ENCODE peak calls at places on chromosomes 3 and 15, in six cellular contexts. V is IMR-90, K is K562, O is HCT116, F is HepG2, N is heart left ventricle. L is an unnamed sample.
A peak's percentile ranks its signal among the peaks of the same experiment; 100 is the strongest.

GRCh38 chr3:32438596-32439344 is 47.1 kb downstream of the CMTM7 start:
- ATAC-seq in V (no peak), K (no peak), O (no peak), F (no peak), N (no peak), L (no peak)

GRCh38 chr15:31214864-31215489 is 111.7 kb upstream of the KLF13 start:
- ATAC-seq in V (no peak), K (peak; percentile 15), O (peak; percentile 15), F (peak; percentile 33), N (peak; percentile 50), L (peak; percentile 65)

GRCh38 chr3:196518999-196519737 is 4.0 kb upstream of the SMCO1 start:
- ATAC-seq in V (peak; percentile 83), K (peak; percentile 89), O (peak; percentile 94), F (peak; percentile 96), N (peak; percentile 75), L (peak; percentile 76)

GRCh38 chr3:169760479-169760878 is 4.4 kb downstream of the TERC start:
- ATAC-seq in V (no peak), K (peak; percentile 46), O (no peak), F (no peak), N (no peak), L (no peak)

GRCh38 chr15:92631721-92632120 is 23.9 kb downstream of the FAM174B start:
- ATAC-seq in V (no peak), K (peak; percentile 90), O (peak; percentile 81), F (peak; percentile 43), N (no peak), L (no peak)

GRCh38 chr15:67098768-67099282 is 33.4 kb downstream of the SMAD3 start:
- ATAC-seq in V (no peak), K (peak; percentile 9), O (no peak), F (peak; percentile 91), N (peak; percentile 12), L (no peak)

GRCh38 chr3:191430103-191430502 is 30.9 kb upstream of the PYDC2 start:
- ATAC-seq in V (no peak), K (no peak), O (no peak), F (no peak), N (no peak), L (no peak)

GRCh38 chr15:31051646-31052045 is 49.9 kb downstream of the TRPM1 start:
- ATAC-seq in V (no peak), K (no peak), O (no peak), F (no peak), N (no peak), L (no peak)

GRCh38 chr15:67117356-67117755 is 52.0 kb downstream of the SMAD3 start:
- ATAC-seq in V (peak; percentile 6), K (no peak), O (no peak), F (no peak), N (peak; percentile 21), L (no peak)

GRCh38 chr3:126607214-126607908 is 47.6 kb downstream of the TXNRD3 start:
- ATAC-seq in V (peak; percentile 98), K (peak; percentile 90), O (peak; percentile 46), F (no peak), N (peak; percentile 56), L (no peak)

GRCh38 chr15:20353966-20354883 is 187.4 kb downstream of the GOLGA6L6 start:
- ATAC-seq in V (no peak), K (no peak), O (no peak), F (no peak), N (no peak), L (no peak)

GRCh38 chr15:95733931-95734330 is 596.6 kb upstream of the NR2F2 start:
- ATAC-seq in V (no peak), K (peak; percentile 38), O (no peak), F (no peak), N (no peak), L (no peak)

GRCh38 chr15:95737051-95737450 is 593.4 kb upstream of the NR2F2 start:
- ATAC-seq in V (no peak), K (no peak), O (no peak), F (no peak), N (no peak), L (no peak)

GRCh38 chr15:95739161-95739560 is 591.3 kb upstream of the NR2F2 start:
- ATAC-seq in V (no peak), K (no peak), O (no peak), F (no peak), N (no peak), L (no peak)

GRCh38 chr15:95734422-95735316 is 595.8 kb upstream of the NR2F2 start:
- ATAC-seq in V (no peak), K (peak; percentile 67), O (no peak), F (no peak), N (no peak), L (no peak)
- H3K4me3 ChIP-seq in V (no peak overlapping the region), K (no peak overlapping the region), O (no peak overlapping the region), F (no peak overlapping the region), N (no peak overlapping the region), L (no peak overlapping the region)

DNA sequence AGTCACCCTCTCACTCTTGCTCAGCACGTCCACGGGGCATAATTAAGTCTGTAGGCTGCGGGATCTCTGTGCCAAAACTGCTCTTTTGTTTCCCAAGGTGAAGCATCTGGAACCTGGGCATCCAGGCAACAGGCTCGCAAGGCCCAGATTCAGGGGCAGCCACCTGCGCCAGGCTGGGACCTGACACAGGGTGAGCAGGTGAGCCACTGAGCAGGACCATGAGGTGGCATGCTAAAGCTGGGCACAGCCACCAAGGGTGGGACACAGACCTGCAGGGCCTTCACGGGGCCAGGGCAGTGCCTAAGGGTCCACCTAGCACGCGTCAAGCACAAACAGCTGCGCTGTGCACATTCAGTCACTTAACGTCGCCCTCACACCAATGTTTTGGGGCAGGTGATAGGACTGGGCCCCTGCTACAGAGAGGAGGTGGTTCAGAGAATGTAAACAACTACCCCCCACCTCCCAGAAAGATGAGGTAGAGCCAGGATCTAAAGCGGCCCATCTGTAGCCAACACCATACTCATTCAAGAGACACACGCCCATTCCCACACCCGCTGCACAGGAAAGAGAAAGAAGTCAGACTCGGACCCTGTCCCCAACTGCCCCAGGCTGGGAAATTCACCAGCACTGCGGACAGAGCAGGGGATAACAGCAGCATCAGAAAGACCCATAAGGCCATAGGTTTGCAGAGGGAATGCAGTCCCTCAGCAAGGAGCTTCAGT is 16.3 kb downstream of the XXYLT1 start:
- ATAC-seq in V (no peak), K (no peak), O (no peak), F (no peak), N (no peak), L (no peak)
- H3K4me1 ChIP-seq in V (peaks cover 20% of the 10 kb centered on the region), K (peaks cover 37% of the 10 kb centered on the region), O (peaks cover 19% of the 10 kb centered on the region), F (peaks cover 20% of the 10 kb centered on the region), N (peaks cover 23% of the 10 kb centered on the region), L (peaks cover 58% of the 10 kb centered on the region)

DNA sequence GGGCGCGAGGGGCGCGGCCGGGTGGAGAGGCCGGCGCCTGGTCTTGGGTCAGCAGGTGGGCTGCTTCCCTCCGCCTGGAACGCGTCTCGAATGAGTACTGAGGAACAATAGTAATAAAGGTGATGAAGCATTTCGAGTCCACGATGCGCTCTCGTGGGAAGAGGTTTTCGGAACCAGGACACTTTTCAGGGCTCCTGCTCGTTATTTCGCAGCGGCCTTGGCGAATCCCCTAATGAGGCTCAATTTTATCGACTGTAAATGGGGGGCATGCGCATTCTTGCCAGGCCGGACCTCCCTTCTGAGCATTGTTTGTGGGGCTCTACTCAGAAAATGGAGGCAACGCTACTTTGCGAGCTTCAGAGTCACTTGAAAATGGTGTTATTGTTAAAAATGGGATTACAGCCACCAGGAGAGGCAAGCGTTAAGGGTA is 1.2 kb downstream of the NR2C2 start:
- ATAC-seq in V (no peak), K (no peak), O (no peak), F (no peak), N (no peak), L (no peak)
- TF ChIP-seq POLR2A in V (no peak), K (peak; percentile 71), O (no peak), F (no peak), N (no peak), L (no peak)

DNA sequence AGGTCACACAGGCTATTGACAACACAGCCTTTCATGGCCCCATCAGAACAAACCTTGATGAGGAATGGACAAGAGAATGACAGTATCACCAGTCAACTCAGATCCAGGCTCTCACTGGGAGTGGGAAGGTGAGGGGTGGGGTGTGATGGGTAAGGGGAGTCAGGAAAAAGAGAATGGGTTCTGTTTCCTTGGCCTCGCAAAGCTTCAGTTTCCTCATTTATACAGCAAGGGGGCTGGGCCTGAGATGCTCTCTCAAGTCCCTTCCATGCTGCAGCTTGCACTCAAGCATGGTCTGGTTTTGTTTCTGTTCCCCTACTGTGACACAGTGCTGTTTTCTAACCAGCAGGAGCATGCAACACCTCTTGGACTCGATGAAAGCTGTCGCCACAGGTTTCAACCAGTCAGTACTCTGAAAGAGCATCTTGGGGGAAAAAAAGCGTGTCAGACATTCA is 65.7 kb upstream of the IL12A start:
- ATAC-seq in V (no peak), K (no peak), O (no peak), F (no peak), N (no peak), L (no peak)
- H3K4me3 ChIP-seq in V (no peak overlapping the region), K (no peak overlapping the region), O (no peak overlapping the region), F (no peak overlapping the region), N (no peak overlapping the region), L (no peak overlapping the region)

GRCh38 chr3:181756645-181757044 is 44.9 kb downstream of the SOX2 start:
- ATAC-seq in V (no peak), K (no peak), O (no peak), F (no peak), N (no peak), L (no peak)
- H3K4me1 ChIP-seq in V (no peaks in the 10 kb centered on the region), K (no peaks in the 10 kb centered on the region), O (no peaks in the 10 kb centered on the region), F (no peaks in the 10 kb centered on the region), N (no peaks in the 10 kb centered on the region), L (no peaks in the 10 kb centered on the region)

DNA sequence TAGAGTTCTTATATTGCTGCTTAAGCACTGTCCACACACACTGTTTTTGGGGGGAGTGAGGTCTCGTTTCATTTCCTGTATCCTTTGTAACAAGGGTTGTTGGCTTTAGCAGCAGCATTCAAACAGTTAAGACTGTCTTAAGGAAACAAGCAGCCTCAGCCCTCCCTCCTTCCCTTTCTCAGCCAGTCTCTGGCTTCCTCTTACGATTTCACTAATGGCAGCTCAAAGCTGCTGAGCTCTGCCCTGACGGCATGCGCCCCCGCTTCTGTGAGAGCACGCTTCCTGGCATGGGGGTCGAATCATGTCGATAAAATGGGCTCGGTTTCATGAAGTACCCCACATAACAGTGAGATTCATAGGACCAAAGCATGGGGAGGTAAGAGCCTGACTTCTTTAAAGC is 105.0 kb downstream of the KLHL25 start:
- ATAC-seq in V (peak; percentile 94), K (no peak), O (no peak), F (no peak), N (peak; percentile 42), L (peak; percentile 47)
- TF ChIP-seq POLR2A in V (no peak), K (no peak), O (no peak), F (no peak), N (no peak), L (no peak)

DNA sequence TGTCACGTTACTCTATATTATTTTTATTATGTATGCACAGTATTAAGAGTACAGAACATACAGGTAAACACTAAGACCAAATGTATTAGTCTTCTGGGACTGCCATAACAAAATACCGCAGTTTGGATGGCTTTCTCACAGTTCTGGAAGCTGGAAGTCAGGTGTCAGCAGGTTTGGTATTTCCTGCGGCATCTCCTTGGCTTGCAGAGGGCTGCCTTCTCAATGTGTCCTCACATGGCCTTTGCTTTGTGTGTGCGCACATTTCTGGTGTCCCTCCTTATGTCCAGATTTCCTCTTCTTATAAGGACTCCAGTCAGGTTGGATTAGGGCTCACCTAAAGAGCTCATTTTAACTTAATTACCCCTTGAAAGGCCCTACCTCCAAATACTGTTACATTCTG is 53.8 kb upstream of the CPOX start:
- ATAC-seq in V (no peak), K (no peak), O (no peak), F (no peak), N (no peak), L (no peak)
- H3K4me3 ChIP-seq in V (no peak overlapping the region), K (no peak overlapping the region), O (no peak overlapping the region), F (no peak overlapping the region), N (no peak overlapping the region), L (no peak overlapping the region)

GRCh38 chr15:58703610-58704009 is 45.9 kb downstream of the ADAM10 start:
- ATAC-seq in V (no peak), K (no peak), O (no peak), F (no peak), N (no peak), L (no peak)
- H3K4me1 ChIP-seq in V (peaks cover 3% of the 10 kb centered on the region), K (no peaks in the 10 kb centered on the region), O (no peaks in the 10 kb centered on the region), F (peaks cover 6% of the 10 kb centered on the region), N (peaks cover 8% of the 10 kb centered on the region), L (no peaks in the 10 kb centered on the region)

L was measured in gastroesophageal sphincter.